ENCODE peak calls at places on chromosomes 7 and 10, in six cellular contexts. N is activated gamma-delta T cell; U is activated CD4-positive, alpha-beta T cell treated with anti-CD3 and anti-CD28 coated beads, Interleukin-2, amount 50 U/mL, for 1 hour; Q is cardiac muscle cell; B is HEK293T; S is AG09309. O is an unnamed sample.

GRCh38 chr10:72106896-72107295 is 18.5 kb upstream of the SPOCK2 start:
- DNase-seq in N (no peak), U (no peak), Q (no peak), B (no peak), S (no peak), O (no peak)

GRCh38 chr10:122249303-122249850 is 21.7 kb upstream of the BTBD16 start:
- DNase-seq in N (no peak), U (no peak), Q (no peak), B (no peak), S (no peak), O (no peak)

GRCh38 chr7:107751113-107751512 is 7.2 kb downstream of the CBLL1 start:
- DNase-seq in N (no peak), U (no peak), Q (no peak), B (no peak), S (no peak), O (no peak)

GRCh38 chr7:101998904-101999236 is 181.4 kb downstream of the CUX1 start:
- DNase-seq in N (no peak), U (no peak), Q (no peak), B (no peak), S (no peak), O (no peak)

GRCh38 chr10:75235375-75236177 is at the start of gene COMTD1:
- DNase-seq in N (peak; percentile 88), U (peak; percentile 93), Q (peak; percentile 91), B (peak; percentile 94), S (no peak), O (peak; percentile 83)

GRCh38 chr7:101536232-101536631 is 92.9 kb downstream of the MYL10 start:
- DNase-seq in N (no peak), U (no peak), Q (peak; percentile 13), B (no peak), S (no peak), O (no peak)

GRCh38 chr7:44716205-44716604 is 32.4 kb upstream of the ZMIZ2 start:
- DNase-seq in N (no peak), U (no peak), Q (no peak), B (no peak), S (no peak), O (no peak)

GRCh38 chr10:132389631-132390454 is 7.2 kb upstream of the PWWP2B start:
- DNase-seq in N (no peak), U (no peak), Q (peak; percentile 34), B (no peak), S (no peak), O (no peak)

GRCh38 chr7:100583132-100584045 is 2.5 kb downstream of the LRCH4 start:
- DNase-seq in N (no peak), U (peak; percentile 43), Q (peak; percentile 81), B (no peak), S (no peak), O (peak; percentile 50)

GRCh38 chr10:119713744-119714483 is 11.9 kb upstream of the INPP5F start:
- DNase-seq in N (no peak), U (no peak), Q (no peak), B (no peak), S (no peak), O (no peak)